ENCODE peak calls at places on chromosomes 3 and 15, in eight cellular contexts. L, U, V, W, B, P, C and G are unnamed samples.

GRCh38 chr3:98727638-98728037 is 35.5 kb upstream of the ST3GAL6 start:
- DNase-seq in L (no peak), U (no peak), V (no peak), W (no peak), B (no peak), P (no peak), C (no peak), G (no peak)

GRCh38 chr3:68904064-68904463 is 28.3 kb downstream of the TAFA4 start:
- DNase-seq in L (no peak), U (no peak), V (no peak), W (no peak), B (no peak), P (no peak), C (no peak), G (no peak)

GRCh38 chr3:138068579-138069174 is 46.7 kb downstream of the DZIP1L start:
- DNase-seq in L (peak; percentile 90), U (peak; percentile 89), V (peak; percentile 76), W (peak; percentile 56), B (peak; percentile 85), P (peak; percentile 75), C (peak; percentile 86), G (peak; percentile 77)

GRCh38 chr3:196287066-196287404 is 491 bp downstream of the PCYT1A start:
- DNase-seq in L (no peak), U (no peak), V (no peak), W (no peak), B (peak; percentile 68), P (peak; percentile 10), C (no peak), G (no peak)

GRCh38 chr15:41417418-41417811 is 520 bp downstream of the RTF1 start:
- DNase-seq in L (no peak), U (peak; percentile 55), V (peak; percentile 45), W (no peak), B (peak; percentile 71), P (peak; percentile 16), C (no peak), G (peak; percentile 30)

GRCh38 chr15:50190166-50190570 is 8.2 kb downstream of the SLC27A2 start:
- DNase-seq in L (no peak), U (no peak), V (no peak), W (no peak), B (no peak), P (no peak), C (no peak), G (no peak)

GRCh38 chr3:147630921-147631320 is 221.8 kb downstream of the ZIC1 start:
- DNase-seq in L (no peak), U (no peak), V (no peak), W (no peak), B (no peak), P (no peak), C (no peak), G (no peak)

GRCh38 chr3:126983653-126984390 is 907 bp downstream of the PLXNA1 start:
- DNase-seq in L (peak; percentile 59), U (peak; percentile 64), V (peak; percentile 27), W (no peak), B (no peak), P (no peak), C (peak; percentile 69), G (peak; percentile 59)

GRCh38 chr15:27359586-27359985 is 388.6 kb downstream of the GABRG3 start:
- DNase-seq in L (no peak), U (no peak), V (no peak), W (no peak), B (no peak), P (no peak), C (no peak), G (no peak)

GRCh38 chr3:191355406-191355805 is 25.1 kb upstream of the UTS2B start:
- DNase-seq in L (no peak), U (no peak), V (no peak), W (no peak), B (no peak), P (no peak), C (no peak), G (no peak)

GRCh38 chr3:121651684-121652083 is 9.0 kb downstream of the HCLS1 start:
- DNase-seq in L (no peak), U (no peak), V (no peak), W (no peak), B (no peak), P (peak; percentile 20), C (no peak), G (no peak)

GRCh38 chr3:50689558-50689957 is 14.8 kb downstream of the DOCK3 start:
- DNase-seq in L (no peak), U (no peak), V (no peak), W (no peak), B (no peak), P (no peak), C (no peak), G (no peak)

DNA sequence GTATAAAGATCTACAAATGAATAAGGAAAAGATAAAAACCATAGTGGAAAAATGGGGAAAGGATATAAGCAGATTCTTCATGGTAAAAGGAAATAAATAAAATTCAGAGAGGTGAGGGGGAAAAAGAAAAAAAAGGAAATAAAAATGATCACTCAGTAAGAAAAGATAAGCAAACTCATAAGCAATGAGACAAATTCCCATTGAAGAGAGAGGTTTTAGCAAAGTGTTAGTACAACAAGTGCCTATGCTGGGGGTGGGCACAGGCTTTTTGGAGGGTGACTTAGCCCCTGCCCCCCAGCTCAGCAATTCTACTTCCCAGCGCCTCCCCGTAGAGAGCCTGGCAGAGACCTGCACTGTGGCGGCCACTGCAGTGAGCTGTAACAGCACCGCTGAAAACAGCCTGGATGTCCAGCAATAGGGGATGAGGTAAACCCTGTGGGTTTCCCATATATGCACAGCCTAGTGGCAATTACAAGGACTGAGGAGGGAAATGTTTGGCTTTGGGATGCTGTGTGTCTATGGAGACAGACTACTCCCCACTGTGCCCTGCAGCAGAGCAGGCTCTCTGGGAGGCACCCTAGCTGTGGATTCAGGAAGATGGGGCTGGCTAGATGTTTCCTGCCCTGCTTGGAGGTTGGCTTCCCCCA is 23.7 kb upstream of the SFMBT1 start:
- DNase-seq in L (no peak), U (no peak), V (no peak), W (no peak), B (peak; percentile 24), P (peak; percentile 22), C (no peak), G (no peak)
- TF ChIP-seq CTCF in L (no peak), U (no peak), V (no peak), W (no peak), B (no peak), P (no peak), C (no peak), G (no peak)

DNA sequence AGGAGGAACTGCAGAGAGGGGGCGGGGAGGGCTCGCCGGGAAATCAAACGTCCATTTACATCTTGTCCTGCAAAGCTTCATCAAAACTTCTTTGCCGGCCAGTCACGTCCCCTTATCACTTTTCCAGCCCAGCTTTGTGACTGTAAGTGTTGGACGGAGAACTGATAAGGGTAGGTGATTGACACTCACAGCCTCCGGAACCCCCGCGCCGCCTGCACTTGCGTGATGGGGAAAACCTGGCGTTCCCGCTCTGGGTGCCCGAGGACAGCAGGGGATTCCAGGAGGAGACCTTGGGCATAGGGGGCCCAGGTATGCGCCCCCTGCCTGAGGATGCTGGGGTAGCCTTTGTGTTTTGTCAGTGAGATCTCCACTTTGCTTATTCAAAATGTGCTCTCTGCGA is 72.8 kb upstream of the ANKRD34C start:
- DNase-seq in L (no peak), U (peak; percentile 50), V (no peak), W (no peak), B (no peak), P (no peak), C (no peak), G (peak; percentile 34)
- TF ChIP-seq CTCF in L (peak; percentile 35), U (peak; percentile 53), V (no peak), W (no peak), B (no peak), P (no peak), C (no peak), G (peak; percentile 67)

GRCh38 chr3:45249391-45249790 is 23.3 kb upstream of the TMEM158 start:
- DNase-seq in L (no peak), U (no peak), V (no peak), W (no peak), B (no peak), P (no peak), C (no peak), G (no peak)

GRCh38 chr3:45241206-45241605 is 15.1 kb upstream of the TMEM158 start:
- DNase-seq in L (no peak), U (no peak), V (no peak), W (no peak), B (no peak), P (no peak), C (no peak), G (no peak)

GRCh38 chr3:45246236-45246635 is 20.1 kb upstream of the TMEM158 start:
- DNase-seq in L (no peak), U (no peak), V (no peak), W (peak; percentile 44), B (no peak), P (no peak), C (no peak), G (no peak)

GRCh38 chr3:45240292-45240691 is 14.2 kb upstream of the TMEM158 start:
- DNase-seq in L (no peak), U (no peak), V (no peak), W (no peak), B (no peak), P (no peak), C (no peak), G (no peak)

DNA sequence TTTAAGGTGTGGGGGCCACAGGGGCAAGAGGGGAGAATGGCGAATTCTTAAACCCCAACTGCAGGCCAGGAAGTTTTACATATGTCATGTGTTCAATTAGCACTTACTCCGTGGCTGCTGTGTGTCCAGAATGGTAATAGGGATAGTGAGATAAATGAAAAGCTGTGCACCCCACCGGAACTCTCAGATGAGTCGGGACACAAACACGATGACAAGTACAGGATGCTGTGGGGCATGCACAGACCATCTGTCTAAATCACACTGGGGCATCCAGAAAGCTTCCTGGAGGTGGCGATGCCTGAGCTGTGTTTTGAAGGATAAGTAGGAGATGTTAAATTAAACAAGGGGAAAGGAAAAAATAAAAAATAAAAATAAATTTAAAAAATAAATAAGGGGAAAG is 18.3 kb upstream of the TMEM158 start:
- DNase-seq in L (no peak), U (no peak), V (no peak), W (no peak), B (no peak), P (no peak), C (no peak), G (no peak)
- TF ChIP-seq CTCF in L (no peak), U (no peak), V (no peak), W (no peak), B (no peak), P (no peak), C (no peak), G (no peak)

DNA sequence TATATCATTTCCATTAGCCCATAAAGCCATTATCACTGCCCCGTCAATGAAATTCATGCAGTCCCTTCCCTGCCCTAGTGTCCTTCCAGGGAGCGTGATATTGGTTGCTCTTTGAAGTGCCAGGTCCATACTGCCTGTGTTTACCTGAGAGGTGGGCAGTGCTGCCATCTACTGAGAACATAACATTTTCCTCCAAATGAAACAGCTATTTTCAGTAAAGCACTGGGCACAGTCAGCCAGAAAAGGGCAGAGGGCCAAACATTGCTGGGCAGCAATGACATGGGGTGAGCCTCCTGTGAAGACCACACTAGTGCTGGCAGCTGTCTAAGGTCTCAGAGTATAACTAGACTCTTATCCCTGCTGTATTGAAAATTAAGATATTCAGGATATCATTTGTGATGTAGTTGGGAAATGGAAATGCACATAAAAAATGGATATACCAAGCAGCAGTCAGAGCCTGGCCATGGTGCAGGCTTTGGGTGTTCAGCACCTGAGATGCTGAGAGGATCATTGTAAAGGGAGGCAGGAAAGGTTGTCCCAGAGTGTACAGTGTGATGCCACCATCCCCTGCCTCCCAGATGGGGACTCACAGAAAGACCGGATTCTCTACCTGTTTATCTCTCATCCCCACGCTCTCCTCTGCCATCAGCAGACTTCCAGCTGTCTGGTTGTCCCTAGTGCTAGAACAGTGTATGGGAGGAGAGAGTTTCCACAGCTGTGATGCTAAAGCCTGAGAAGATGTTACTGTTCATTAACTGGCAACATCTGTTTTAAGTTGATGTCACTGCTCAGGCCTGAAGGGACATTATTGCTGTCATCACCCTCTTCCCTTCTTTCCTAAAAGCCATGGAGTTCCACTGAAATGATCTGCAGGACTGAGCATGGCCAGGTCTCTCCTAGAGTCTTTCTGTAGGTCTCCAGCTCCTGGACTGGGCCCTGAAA is 108.8 kb downstream of the ARNT2 start:
- DNase-seq in L (peak; percentile 41), U (no peak), V (no peak), W (no peak), B (no peak), P (peak; percentile 30), C (no peak), G (no peak)
- TF ChIP-seq CTCF in L (no peak), U (no peak), V (no peak), W (no peak), B (no peak), P (peak; percentile 59), C (no peak), G (no peak)